ENCODE peak calls at places on chromosomes 5 and 9, in ten cellular contexts. I is pancreas; F is epithelial cell of esophagus; D is BJ; Z is A549; W is H7; X is psoas muscle; K is CD4-positive, CD25-positive, alpha-beta regulatory T cell; N is fibroblast of pulmonary artery; V is PC-9. T is an unnamed sample.
A peak's percentile ranks its signal among the peaks of the same experiment; 100 is the strongest.

GRCh38 chr5:41392016-41392415 is 118.4 kb downstream of the PLCXD3 start:
- DNase-seq in I (no peak), F (peak; percentile 28), D (no peak), Z (no peak), W (no peak), X (no peak), K (no peak), N (no peak), V (peak; percentile 43), T (no peak)

GRCh38 chr5:74272019-74272775 is 368.3 kb downstream of the ENC1 start:
- DNase-seq in I (no peak), F (peak; percentile 48), D (no peak), Z (peak; percentile 11), W (no peak), X (no peak), K (no peak), N (no peak), V (peak; percentile 59), T (no peak)

GRCh38 chr5:1227669-1228068 is 2.5 kb downstream of the SLC6A18 start:
- DNase-seq in I (no peak), F (no peak), D (peak; percentile 9), Z (no peak), W (no peak), X (peak; percentile 67), K (peak; percentile 30), N (no peak), V (peak; percentile 75), T (no peak)

GRCh38 chr5:317086-317811 is 4.3 kb upstream of the AHRR start:
- DNase-seq in I (no peak), F (peak; percentile 55), D (no peak), Z (peak; percentile 88), W (peak; percentile 95), X (no peak), K (peak; percentile 60), N (peak; percentile 76), V (peak; percentile 89), T (no peak)

GRCh38 chr5:105195765-105196164 is 1633.2 kb upstream of the NUDT12 start:
- DNase-seq in I (no peak), F (no peak), D (no peak), Z (no peak), W (no peak), X (no peak), K (no peak), N (no peak), V (no peak), T (no peak)

GRCh38 chr9:88916875-88917274 is 74.4 kb upstream of the S1PR3 start:
- DNase-seq in I (no peak), F (no peak), D (no peak), Z (no peak), W (no peak), X (no peak), K (no peak), N (no peak), V (no peak), T (no peak)

GRCh38 chr9:127162046-127162445 is 39.6 kb upstream of the ANGPTL2 start:
- DNase-seq in I (no peak), F (peak; percentile 9), D (no peak), Z (no peak), W (no peak), X (no peak), K (peak; percentile 7), N (no peak), V (peak; percentile 12), T (no peak)

GRCh38 chr9:16442622-16443021 is 427.8 kb downstream of the BNC2 start:
- DNase-seq in I (no peak), F (peak; percentile 72), D (no peak), Z (peak; percentile 67), W (no peak), X (peak; percentile 54), K (no peak), N (peak; percentile 68), V (peak; percentile 60), T (no peak)

GRCh38 chr9:134351777-134352176 is 25.5 kb downstream of the RXRA start:
- DNase-seq in I (no peak), F (no peak), D (no peak), Z (no peak), W (peak; percentile 68), X (no peak), K (no peak), N (no peak), V (no peak), T (no peak)
- H3K4me3 ChIP-seq in I (no peak overlapping the region), F (no peak overlapping the region), D (no peak overlapping the region), Z (no peak overlapping the region), W (no peak overlapping the region), X (no peak overlapping the region), K (no peak overlapping the region), N (no peak overlapping the region), V (no peak overlapping the region), T (no peak overlapping the region)

GRCh38 chr9:74499770-74500583 is 2.8 kb downstream of the RORB start:
- DNase-seq in I (no peak), F (no peak), D (no peak), Z (no peak), W (peak; percentile 30), X (peak; percentile 43), K (no peak), N (no peak), V (no peak), T (no peak)

GRCh38 chr9:74499111-74499601 is 2.0 kb downstream of the RORB start:
- DNase-seq in I (no peak), F (no peak), D (no peak), Z (no peak), W (peak; percentile 57), X (peak; percentile 40), K (no peak), N (no peak), V (no peak), T (no peak)

GRCh38 chr9:74497750-74498615 is 848 bp downstream of the RORB start:
- DNase-seq in I (peak; percentile 23), F (peak; percentile 29), D (no peak), Z (peak; percentile 37), W (peak; percentile 69), X (peak; percentile 41), K (peak; percentile 11), N (peak; percentile 23), V (no peak), T (no peak)

GRCh38 chr9:74496819-74497749 is at the start of gene RORB:
- DNase-seq in I (peak; percentile 35), F (peak; percentile 26), D (no peak), Z (peak; percentile 18), W (peak; percentile 92), X (peak; percentile 71), K (peak; percentile 23), N (peak; percentile 38), V (peak; percentile 24), T (no peak)

DNA sequence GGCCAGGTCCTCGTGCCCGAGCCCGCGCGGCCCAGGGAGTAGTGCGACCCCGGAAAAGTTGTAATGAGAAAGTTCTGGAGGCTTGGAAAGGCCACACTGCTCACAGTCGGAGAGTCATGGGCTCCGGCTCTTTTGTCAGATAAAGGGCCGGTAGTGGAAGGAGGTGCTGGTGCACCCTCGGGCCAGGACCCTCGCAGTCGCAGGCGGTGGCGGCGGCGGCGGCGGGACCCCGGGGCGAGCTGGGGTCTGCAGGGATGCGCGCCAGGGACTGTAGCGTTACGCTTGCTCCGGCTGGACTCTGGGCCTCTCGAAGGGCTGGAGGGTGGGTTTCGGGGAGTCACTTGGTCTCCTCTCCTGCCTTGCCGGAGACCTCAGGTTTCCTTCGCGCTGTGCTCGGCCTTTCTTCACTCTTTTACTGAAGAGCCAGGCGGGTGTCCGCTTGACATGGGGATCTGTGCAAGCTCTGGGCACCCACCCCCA is 1.5 kb downstream of the RORB start:
- DNase-seq in I (no peak), F (no peak), D (no peak), Z (no peak), W (no peak), X (peak; percentile 26), K (no peak), N (no peak), V (no peak), T (no peak)
- H3K4me3 ChIP-seq in I (no peak overlapping the region), F (no peak overlapping the region), D (peak overlapping the region; percentile 41), Z (peak overlapping the region; percentile 46), W (peak overlapping the region; percentile 68), X (peak overlapping the region; percentile 75), K (no peak overlapping the region), N (peak overlapping the region; percentile 70), V (no peak overlapping the region), T (no peak overlapping the region)

GRCh38 chr9:130451004-130451390 is 6.2 kb downstream of the ASS1 start:
- DNase-seq in I (peak; percentile 32), F (no peak), D (no peak), Z (no peak), W (no peak), X (no peak), K (no peak), N (no peak), V (no peak), T (no peak)

GRCh38 chr9:130450344-130451003 is 5.7 kb downstream of the ASS1 start:
- DNase-seq in I (peak; percentile 79), F (no peak), D (no peak), Z (no peak), W (no peak), X (no peak), K (no peak), N (no peak), V (no peak), T (no peak)

GRCh38 chr9:130452835-130453234 is 8.1 kb downstream of the ASS1 start:
- DNase-seq in I (peak; percentile 8), F (no peak), D (no peak), Z (no peak), W (no peak), X (no peak), K (no peak), N (no peak), V (no peak), T (no peak)

GRCh38 chr9:130453487-130453886 is 8.7 kb downstream of the ASS1 start:
- DNase-seq in I (peak; percentile 91), F (no peak), D (no peak), Z (no peak), W (no peak), X (no peak), K (no peak), N (peak; percentile 74), V (peak; percentile 80), T (no peak)

DNA sequence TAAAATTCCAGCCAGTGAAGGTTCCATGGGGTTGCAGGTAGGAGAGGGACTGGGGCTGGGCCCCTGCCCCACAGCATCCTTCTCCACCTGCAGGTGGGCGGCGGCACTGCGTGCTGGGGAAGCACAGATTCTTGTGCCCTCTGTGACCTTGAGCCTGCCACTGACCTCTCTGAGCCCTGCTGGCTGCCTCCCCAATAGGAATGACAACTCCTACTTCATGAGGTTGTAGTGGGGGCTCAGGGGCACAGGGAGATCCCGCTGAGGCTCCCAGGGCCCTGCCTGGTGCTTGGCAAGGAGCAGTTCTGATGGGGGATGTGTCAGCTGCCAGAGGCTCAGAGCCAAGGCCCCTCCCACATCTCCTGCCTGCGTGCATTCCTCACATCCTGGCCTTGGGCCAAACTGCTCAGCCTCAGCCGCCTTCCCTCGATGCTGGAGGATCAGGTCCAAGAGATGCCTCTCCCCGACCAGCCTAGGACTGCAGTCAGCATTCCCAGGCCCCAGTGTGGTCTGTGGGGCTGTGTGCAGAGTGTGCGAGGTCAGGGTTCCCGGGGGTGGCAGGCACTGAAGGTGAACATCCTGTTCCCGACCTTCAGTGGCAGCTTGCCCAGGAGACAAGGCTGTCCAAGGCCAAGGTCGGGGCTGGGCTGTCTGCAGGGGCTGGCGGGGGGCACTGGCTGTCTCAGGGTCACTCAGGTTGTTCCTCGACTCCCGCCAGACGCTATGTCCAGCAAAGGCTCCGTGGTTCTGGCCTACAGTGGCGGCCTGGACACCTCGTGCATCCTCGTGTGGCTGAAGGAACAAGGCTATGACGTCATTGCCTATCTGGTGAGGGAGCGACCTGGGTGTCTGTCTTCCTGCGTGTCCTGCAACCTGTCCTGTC is 7.0 kb downstream of the ASS1 start:
- DNase-seq in I (peak; percentile 91), F (peak; percentile 95), D (peak; percentile 74), Z (peak; percentile 70), W (peak; percentile 95), X (peak; percentile 87), K (no peak), N (peak; percentile 98), V (peak; percentile 94), T (peak; percentile 81)
- H3K4me3 ChIP-seq in I (no peak overlapping the region), F (no peak overlapping the region), D (no peak overlapping the region), Z (no peak overlapping the region), W (no peak overlapping the region), X (no peak overlapping the region), K (no peak overlapping the region), N (no peak overlapping the region), V (no peak overlapping the region), T (no peak overlapping the region)

DNA sequence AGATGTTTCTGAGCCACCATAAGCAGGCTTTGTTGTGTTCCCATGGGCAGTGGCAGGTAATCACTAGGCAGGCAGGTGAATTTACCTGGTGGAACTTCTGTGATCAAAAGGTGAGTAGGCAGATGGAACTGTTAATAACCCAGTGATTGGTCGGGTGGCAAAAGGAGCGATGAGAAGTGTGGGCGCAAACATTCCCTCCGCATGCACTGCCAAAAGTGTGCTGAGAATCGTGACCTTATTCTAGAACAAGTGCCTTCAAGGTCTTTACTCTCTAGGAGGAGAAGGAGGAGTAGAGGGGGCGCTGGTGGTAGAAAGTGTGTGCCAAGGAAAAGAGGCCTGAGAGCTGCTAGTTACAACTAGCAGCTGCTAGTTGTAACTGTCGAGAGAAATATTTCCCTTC is 3.3 kb downstream of the OTULINL start:
- DNase-seq in I (no peak), F (no peak), D (no peak), Z (no peak), W (no peak), X (no peak), K (no peak), N (no peak), V (no peak), T (no peak)
- H3K4me3 ChIP-seq in I (no peak overlapping the region), F (no peak overlapping the region), D (no peak overlapping the region), Z (no peak overlapping the region), W (no peak overlapping the region), X (no peak overlapping the region), K (peak overlapping the region; percentile 77), N (no peak overlapping the region), V (no peak overlapping the region), T (no peak overlapping the region)